ENCODE peak calls at places on chromosomes 4 and X, in four cellular contexts. G, J, H and Q are unnamed samples.

GRCh38 chrX:50103866-50104566 is 96.8 kb downstream of the AKAP4 start:
- DNase-seq in G (no peak), J (no peak), H (no peak), Q (no peak)

GRCh38 chr4:110361921-110362320 is 114.0 kb upstream of the ENPEP start:
- DNase-seq in H (no peak), J (no peak), G (no peak), Q (no peak)

GRCh38 chr4:8224596-8225289 is 25.7 kb downstream of the SH3TC1 start:
- DNase-seq in G (no peak), H (no peak), J (no peak), Q (no peak)

GRCh38 chr4:38132843-38133662 is 172.9 kb downstream of the PTTG2 start:
- DNase-seq in J (no peak), H (peak), G (no peak), Q (no peak)

GRCh38 chr4:110480031-110480549 is 4.1 kb downstream of the ENPEP start:
- DNase-seq in H (no peak), J (no peak), G (no peak), Q (peak)

GRCh38 chr4:3041192-3042142 is 32.9 kb downstream of the HTT-AS start:
- DNase-seq in J (no peak), G (peak), H (peak), Q (no peak)

GRCh38 chr4:128819082-128819742 is 9.7 kb downstream of the JADE1 start:
- DNase-seq in H (no peak), J (no peak), G (no peak), Q (no peak)

GRCh38 chr4:76108467-76109181 is 34.1 kb downstream of the ART3 start:
- DNase-seq in H (peak), J (no peak), G (no peak), Q (peak)

GRCh38 chr4:87838207-87838606 is 5.4 kb downstream of the MEPE start:
- DNase-seq in G (peak), H (no peak), J (no peak), Q (no peak)

GRCh38 chr4:948101-948935 is 16.1 kb downstream of the TMEM175 start:
- DNase-seq in G (no peak), J (no peak), H (peak), Q (no peak)

GRCh38 chr4:950136-951020 is 18.1 kb downstream of the TMEM175 start:
- DNase-seq in H (no peak), J (no peak), G (no peak), Q (no peak)

GRCh38 chr4:949656-950055 is 17.4 kb downstream of the TMEM175 start:
- DNase-seq in G (no peak), H (no peak), J (no peak), Q (no peak)

GRCh38 chr4:947491-947971 is 15.3 kb downstream of the TMEM175 start:
- DNase-seq in J (no peak), G (no peak), H (no peak), Q (no peak)

DNA sequence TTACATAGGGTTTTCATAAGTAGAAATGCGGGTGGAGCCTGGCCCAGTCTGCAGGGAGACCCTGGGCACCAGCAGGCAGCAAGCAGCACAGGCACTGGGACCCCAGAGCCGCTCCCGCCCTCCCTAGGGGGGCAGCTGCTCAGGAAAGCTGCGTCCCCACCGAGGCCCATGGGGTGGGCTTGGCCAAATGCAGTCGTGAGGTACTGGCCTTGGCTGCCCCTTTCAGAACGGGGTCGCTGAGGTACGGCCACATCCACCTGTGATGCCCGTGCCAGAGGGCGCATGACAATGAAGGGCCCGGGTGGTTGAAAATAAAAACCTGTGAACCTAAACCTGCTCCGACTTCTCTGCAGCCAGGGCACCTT is 16.7 kb downstream of the TMEM175 start:
- DNase-seq in G (no peak), H (no peak), J (no peak), Q (no peak)
- TF ChIP-seq ELF4 in G (no peak), H (no peak), J (no peak), Q (no peak)

GRCh38 chr4:61556277-61556676 is 356.2 kb downstream of the ADGRL3 start:
- DNase-seq in H (peak), G (no peak), J (no peak), Q (no peak)
- TF ChIP-seq ELF4 in H (no peak), G (no peak), J (no peak), Q (no peak)

DNA sequence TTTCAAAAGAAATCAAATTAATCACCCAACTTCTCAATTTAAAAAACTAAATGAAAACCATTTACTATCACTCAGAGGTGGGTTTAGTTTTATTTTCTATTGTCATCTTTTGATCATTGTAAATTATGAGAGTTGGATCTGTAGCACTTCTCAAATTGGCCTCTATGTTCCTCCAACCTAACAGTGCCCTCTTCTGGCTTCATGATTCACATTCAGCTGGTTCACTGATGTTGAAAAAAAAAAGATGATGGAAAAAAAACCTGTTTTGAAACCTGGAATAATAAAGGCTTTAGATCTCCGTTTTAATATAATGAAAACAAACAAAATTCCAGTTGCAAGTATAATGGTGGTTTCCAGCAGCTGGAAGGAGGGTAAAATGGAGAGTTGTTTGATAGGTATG is 2.4 kb upstream of the NBDY start:
- DNase-seq in H (peak), G (no peak), J (peak), Q (peak)
- TF ChIP-seq ELF4 in H (no peak), G (no peak), J (no peak), Q (no peak)

GRCh38 chr4:77818667-77819408 is at the start of gene CNOT6L:
- DNase-seq in G (peak), H (no peak), J (peak), Q (peak)
- TF ChIP-seq ELF4 in G (no peak), H (no peak), J (no peak), Q (no peak)